ENCODE peak calls at places on chromosomes 6 and 20, in nine cellular contexts. L, X, Q, B, F, C, J, A and I are unnamed samples. For H3K4me1 and H3K9me3, the result is how much of the 10 kb centered on the place peaks cover.

GRCh38 chr6:4973415-4973814 is 30.4 kb downstream of the RPP40 start:
- DNase-seq in Q (no peak), X (no peak), C (no peak), L (no peak), A (no peak), J (no peak), F (no peak), B (no peak), I (no peak)

GRCh38 chr6:75275067-75275466 is 9.5 kb downstream of the TMEM30A start:
- DNase-seq in J (no peak), B (no peak), L (no peak), X (peak), C (no peak), F (no peak), Q (no peak), A (no peak), I (peak)

GRCh38 chr6:10778230-10778629 is 30.6 kb downstream of the TMEM14B start:
- DNase-seq in Q (no peak), C (no peak), F (no peak), J (no peak), B (no peak), L (no peak), X (no peak), A (no peak), I (no peak)

GRCh38 chr20:3296256-3297095 is 57.5 kb upstream of the SLC4A11 start:
- DNase-seq in A (no peak), X (no peak), B (no peak), Q (no peak), J (no peak), C (no peak), L (no peak), F (no peak), I (no peak)

GRCh38 chr20:62302341-62303048 is at the start of gene ADRM1:
- DNase-seq in F (peak), X (peak), B (peak), A (peak), L (peak), Q (peak), C (peak), J (peak), I (peak)

GRCh38 chr6:15522427-15522826 is 140.4 kb downstream of the DTNBP1 start:
- DNase-seq in A (no peak), L (no peak), B (no peak), X (no peak), F (no peak), J (no peak), C (no peak), Q (no peak), I (no peak)

GRCh38 chr6:121794630-121795029 is 359.2 kb downstream of the GJA1 start:
- DNase-seq in F (no peak), L (no peak), Q (no peak), J (no peak), C (no peak), A (peak), X (peak), B (no peak), I (peak)

GRCh38 chr6:140773276-140773675 is 1359.4 kb upstream of the GJE1 start:
- DNase-seq in B (no peak), L (no peak), X (no peak), Q (no peak), F (no peak), J (no peak), A (no peak), C (no peak), I (no peak)

GRCh38 chr20:64233725-64234124 is 21.8 kb upstream of the PCMTD2 start:
- DNase-seq in A (no peak), J (no peak), B (no peak), L (peak), C (peak), Q (no peak), X (no peak), F (peak), I (no peak)

DNA sequence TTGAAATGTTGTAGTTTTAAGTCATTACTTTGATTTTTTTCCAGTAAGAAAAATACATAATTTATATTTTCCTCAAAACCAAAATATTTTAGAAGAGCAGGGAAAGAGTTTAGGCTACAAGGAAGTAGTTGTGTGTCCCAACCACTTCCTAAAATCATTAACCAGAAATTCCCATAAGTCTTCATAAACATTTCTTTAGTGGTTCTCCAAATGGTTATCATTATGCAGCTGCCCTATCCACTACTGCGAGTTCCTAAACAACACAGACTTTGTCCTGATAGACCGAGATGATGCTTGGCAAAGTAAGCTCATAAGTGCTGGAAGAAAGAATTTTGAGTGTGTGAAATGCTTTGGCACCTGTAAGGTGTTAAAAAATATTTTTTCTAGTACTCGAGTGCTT is 93.6 kb downstream of the ARMC2 start:
- DNase-seq in X (no peak), C (no peak), J (no peak), F (no peak), Q (no peak), A (no peak), B (no peak), L (no peak), I (no peak)
- H3K4me1 ChIP-seq in X (under half), C (under half), J (under half), F (under half), Q (under half), A (under half), B (under half), L (half or more), I (under half)

DNA sequence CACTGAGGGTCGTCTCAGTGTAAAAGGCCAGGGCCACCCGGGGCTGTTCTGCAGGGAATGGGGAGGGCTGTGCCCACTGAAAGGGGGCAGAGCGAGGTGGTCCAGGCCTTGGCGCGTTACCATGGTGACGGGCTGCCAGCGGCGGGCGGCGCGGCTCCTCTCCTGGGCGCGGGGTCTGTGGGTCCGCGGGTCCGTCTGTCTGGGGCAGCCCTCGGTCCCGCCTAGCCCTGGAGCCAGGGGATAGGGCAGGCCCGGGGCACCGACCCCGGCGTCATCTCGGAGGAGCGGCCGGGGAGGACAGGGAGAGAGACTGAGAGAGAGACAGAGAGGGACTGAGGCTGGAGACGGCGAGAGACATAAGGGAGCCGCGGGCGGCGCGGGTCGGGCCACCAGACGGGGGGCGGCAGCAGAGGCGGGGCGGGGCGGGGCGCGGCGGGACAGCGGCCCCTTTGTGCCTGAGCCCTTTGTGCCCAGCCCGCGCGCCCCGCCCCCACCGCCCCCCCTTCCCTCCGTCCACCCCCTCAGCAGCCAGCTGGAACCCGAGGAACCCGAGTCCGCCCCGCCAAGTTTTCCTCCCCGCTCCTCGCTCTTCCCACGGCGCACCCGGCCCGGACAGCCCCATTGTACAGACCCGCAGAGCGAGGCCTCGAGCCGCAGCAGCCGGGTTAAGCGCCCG is at the start of gene KIAA1755:
- DNase-seq in C (no peak), L (peak), X (no peak), B (peak), A (no peak), F (no peak), Q (no peak), J (no peak), I (no peak)
- H3K27ac ChIP-seq in C (no peak), L (peak), X (peak), B (no peak), A (no peak), F (no peak), Q (no peak), J (no peak), I (no peak)

GRCh38 chr6:100117680-100118079 is 123.7 kb upstream of the MCHR2 start:
- DNase-seq in B (no peak), J (no peak), Q (no peak), A (no peak), F (no peak), X (no peak), L (no peak), C (no peak), I (no peak)
- H3K9me3 ChIP-seq in B (under half), J (under half), Q (under half), A (under half), F (under half), X (under half), L (under half), C (under half), I (under half)

DNA sequence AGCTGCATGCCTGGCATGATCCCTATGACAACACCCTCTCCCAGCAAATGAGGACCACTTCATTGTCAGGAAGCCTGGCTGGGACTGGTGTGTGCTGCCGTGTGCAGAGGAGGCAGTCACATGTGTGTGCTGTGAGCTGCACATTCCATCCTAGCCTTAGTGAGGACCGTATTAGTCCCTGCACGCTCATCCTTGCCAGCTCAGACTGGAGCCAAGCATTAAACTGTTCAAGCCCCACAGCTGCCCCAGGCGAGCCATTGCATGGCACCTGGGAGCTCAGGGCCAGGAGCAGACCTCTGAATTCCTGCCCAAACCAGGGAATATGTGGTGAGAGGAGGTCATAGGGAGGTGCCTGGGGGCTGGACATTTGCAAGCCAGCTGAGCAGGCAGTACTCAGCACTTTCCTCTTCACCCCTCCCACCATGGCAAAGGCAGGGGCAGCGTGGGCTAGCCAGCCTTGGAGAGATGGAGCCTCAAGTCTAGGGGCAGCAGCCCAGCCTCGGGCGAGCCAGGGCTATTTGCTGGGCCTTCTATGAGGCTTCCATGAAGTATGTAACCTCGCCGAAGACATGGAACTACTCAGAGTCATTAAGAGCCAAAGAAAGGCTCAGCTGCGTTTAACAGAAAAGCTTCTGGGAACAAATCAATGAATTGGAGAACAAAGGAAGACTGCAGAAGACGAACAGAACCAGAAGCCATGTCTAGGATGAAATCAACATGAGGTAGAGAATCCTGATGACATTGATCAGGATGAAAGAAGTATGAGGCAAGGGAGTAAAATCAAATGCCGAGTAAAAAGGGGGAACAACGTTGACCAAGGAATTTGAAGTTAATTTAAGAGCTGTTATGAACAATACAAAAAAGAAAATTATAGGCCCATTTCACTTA is 8.6 kb upstream of the CCN5 start:
- DNase-seq in B (peak), L (no peak), C (no peak), F (no peak), Q (no peak), X (peak), J (no peak), A (no peak), I (no peak)
- H3K4me1 ChIP-seq in B (under half), L (half or more), C (under half), F (under half), Q (under half), X (under half), J (under half), A (under half), I (under half)

GRCh38 chr6:157273756-157274088 is 49.6 kb downstream of the TMEM242 start:
- DNase-seq in L (peak), C (no peak), A (peak), J (peak), Q (peak), B (peak), F (no peak), X (peak), I (no peak)

GRCh38 chr6:157272866-157273755 is 50.2 kb downstream of the TMEM242 start:
- DNase-seq in J (peak), F (no peak), Q (peak), C (no peak), X (no peak), L (no peak), A (peak), B (peak), I (no peak)

GRCh38 chr6:157274116-157274470 is 49.2 kb downstream of the TMEM242 start:
- DNase-seq in L (no peak), B (no peak), Q (no peak), C (no peak), F (no peak), X (no peak), J (peak), A (no peak), I (no peak)

GRCh38 chr6:157276134-157276532 is 47.2 kb downstream of the TMEM242 start:
- DNase-seq in A (no peak), B (peak), J (no peak), X (no peak), C (no peak), F (no peak), Q (no peak), L (no peak), I (no peak)

DNA sequence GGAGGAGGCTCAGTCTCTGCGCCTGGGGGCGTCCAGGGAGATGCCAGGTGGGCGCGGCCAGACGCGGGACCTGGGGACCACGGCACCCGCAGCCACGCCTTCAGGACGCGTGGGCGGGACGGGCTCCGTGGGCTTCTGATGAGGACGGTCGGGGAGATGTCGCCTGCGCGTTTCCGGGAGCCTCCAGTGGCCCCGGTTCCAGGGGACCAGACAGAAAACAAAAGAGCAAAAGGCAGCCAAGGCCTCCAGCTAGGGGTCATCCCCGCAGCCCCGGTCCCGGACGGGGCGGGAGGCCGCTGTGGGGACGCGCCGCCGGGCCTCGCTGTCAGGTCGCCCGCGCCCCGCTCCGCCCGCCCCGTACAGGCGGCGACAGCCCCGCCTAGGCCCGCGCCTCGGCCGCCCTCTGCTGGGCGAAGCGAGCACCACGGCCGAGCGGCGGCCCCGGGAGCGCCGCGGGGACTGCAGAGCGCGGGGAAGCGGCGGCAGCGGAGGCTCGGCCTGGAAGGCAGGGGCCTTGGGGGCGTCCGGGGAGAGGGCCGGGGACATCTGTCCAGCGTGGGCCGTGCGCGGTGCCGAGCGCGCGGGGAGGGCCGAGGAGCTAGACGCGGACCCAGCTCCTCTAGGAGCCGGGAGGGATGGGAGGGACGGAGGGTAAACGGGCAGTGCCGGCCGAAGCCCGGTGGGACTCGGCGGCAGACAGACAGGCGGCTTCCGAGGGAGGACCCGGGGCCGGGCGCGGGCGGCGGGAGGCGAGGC is 48.7 kb downstream of the TMEM242 start:
- DNase-seq in B (peak), X (peak), L (peak), Q (peak), J (peak), C (peak), A (peak), F (peak), I (peak)
- H3K27ac ChIP-seq in B (peak), X (peak), L (peak), Q (peak), J (peak), C (no peak), A (peak), F (peak), I (peak)

GRCh38 chr20:11329271-11329670 is 588.4 kb upstream of the BTBD3 start:
- DNase-seq in A (no peak), C (no peak), F (no peak), X (peak), Q (no peak), B (no peak), L (no peak), J (no peak), I (no peak)
- H3K9me3 ChIP-seq in A (under half), C (under half), F (under half), X (under half), Q (under half), B (under half), L (under half), J (under half), I (under half)

GRCh38 chr6:34057191-34057590 is 88.7 kb downstream of the GRM4 start:
- DNase-seq in B (peak), C (no peak), Q (no peak), A (no peak), F (no peak), X (no peak), J (no peak), L (no peak), I (no peak)

GRCh38 chr6:34057790-34058189 is 88.1 kb downstream of the GRM4 start:
- DNase-seq in A (no peak), B (peak), C (no peak), L (no peak), F (no peak), Q (no peak), J (no peak), X (no peak), I (no peak)

GRCh38 chr6:34061348-34061747 is 84.5 kb downstream of the GRM4 start:
- DNase-seq in C (no peak), Q (no peak), J (no peak), L (no peak), F (no peak), B (no peak), A (no peak), X (no peak), I (no peak)

GRCh38 chr6:34059914-34060313 is 86.0 kb downstream of the GRM4 start:
- DNase-seq in B (peak), C (no peak), X (no peak), Q (no peak), L (no peak), A (no peak), J (no peak), F (no peak), I (no peak)

DNA sequence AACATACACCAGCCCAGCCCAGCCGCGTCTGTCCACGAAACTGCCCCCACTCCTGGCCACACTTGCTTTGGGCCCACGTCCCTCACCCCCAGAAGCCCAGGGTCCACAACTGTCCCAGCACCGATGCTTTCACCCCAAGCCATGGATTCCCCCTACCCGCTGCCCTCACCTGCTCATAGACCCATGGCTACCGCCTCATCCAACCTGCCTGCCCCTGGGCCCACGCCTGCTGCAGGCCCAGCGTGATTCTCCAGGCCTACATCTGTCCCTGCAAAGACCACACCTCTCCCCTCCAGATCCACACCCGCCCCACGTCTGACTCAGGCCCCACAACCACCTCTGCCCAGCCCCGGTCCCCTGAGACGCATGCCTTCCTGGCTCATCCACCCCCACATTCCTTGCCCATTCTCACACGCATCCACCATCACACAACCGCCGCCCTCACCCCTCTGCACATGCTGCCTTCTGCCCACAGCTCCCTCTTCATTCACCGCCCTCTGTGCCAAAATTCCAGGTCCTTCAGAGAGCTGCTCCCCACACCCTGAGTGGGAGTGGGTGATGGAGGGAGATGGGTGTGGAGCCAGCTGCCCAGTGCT is 86.7 kb downstream of the GRM4 start:
- DNase-seq in B (peak), Q (no peak), A (no peak), F (no peak), X (no peak), J (no peak), C (no peak), L (no peak), I (no peak)
- H3K4me1 ChIP-seq in B (under half), Q (under half), A (under half), F (under half), X (under half), J (under half), C (under half), L (under half), I (under half)

GRCh38 chr6:7129784-7130569 is 22.2 kb downstream of the RREB1 start:
- DNase-seq in C (peak), A (no peak), L (no peak), F (peak), X (peak), Q (no peak), B (peak), J (no peak), I (no peak)
- H3K27ac ChIP-seq in C (peak), A (peak), L (no peak), F (peak), X (no peak), Q (peak), B (peak), J (no peak), I (no peak)

DNA sequence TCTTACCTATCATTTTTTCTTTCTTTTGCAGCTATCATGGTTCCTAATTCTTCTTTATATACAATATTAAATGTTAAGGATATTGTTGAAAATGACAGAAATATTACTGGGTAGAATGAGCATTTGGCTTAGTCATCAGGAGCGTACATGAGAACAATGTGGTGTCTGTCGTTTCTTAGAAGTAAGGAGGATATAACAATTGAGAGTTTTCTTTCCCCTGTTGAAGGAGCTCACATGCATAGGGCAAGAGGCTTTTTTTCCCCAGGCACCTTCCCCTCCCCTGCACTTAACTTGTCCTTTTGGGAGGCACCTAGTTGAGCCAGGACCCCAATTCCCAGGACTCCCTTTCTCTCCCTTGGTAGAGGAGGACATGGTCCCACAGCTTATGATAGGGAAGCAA is 25.0 kb downstream of the MC3R start:
- DNase-seq in J (no peak), L (no peak), C (no peak), A (no peak), B (no peak), X (no peak), Q (no peak), F (no peak), I (no peak)
- H3K9me3 ChIP-seq in J (under half), L (under half), C (under half), A (under half), B (under half), X (under half), Q (under half), F (under half), I (under half)

GRCh38 chr6:151390276-151391020 is 911 bp downstream of the ZBTB2 start:
- DNase-seq in F (peak), C (peak), L (peak), X (peak), J (peak), Q (peak), A (peak), B (peak), I (peak)

GRCh38 chr6:151393410-151393809 is 2.1 kb upstream of the ZBTB2 start:
- DNase-seq in B (no peak), C (no peak), Q (no peak), J (no peak), X (no peak), L (no peak), F (no peak), A (no peak), I (no peak)

GRCh38 chr6:151392429-151392828 is 1.1 kb upstream of the ZBTB2 start:
- DNase-seq in A (no peak), L (no peak), B (no peak), C (no peak), Q (no peak), J (no peak), F (no peak), X (no peak), I (no peak)

GRCh38 chr6:151391021-151391470 is 313 bp downstream of the ZBTB2 start:
- DNase-seq in B (peak), F (peak), J (peak), A (peak), Q (peak), L (peak), C (peak), X (peak), I (peak)

GRCh38 chr6:151391471-151392428 is at the start of gene ZBTB2:
- DNase-seq in F (peak), Q (peak), B (peak), J (peak), L (peak), X (peak), A (peak), C (peak), I (peak)
- H3K4me1 ChIP-seq in F (under half), Q (half or more), B (under half), J (half or more), L (half or more), X (under half), A (under half), C (under half), I (under half)